ENCODE peak calls at places on chromosomes 11 and 22, in ten cellular contexts. S is tibial nerve, A is stomach, D is SK-N-SH, Q is GM12878, G is ovary, V is H1, C is K562, M is A549, B is transverse colon. T is an unnamed sample.

GRCh38 chr11:117641008-117641915 is 155.8 kb downstream of the DSCAML1 start:
- DNase-seq in S (no peak), A (no peak), D (no peak), Q (no peak), G (no peak), V (no peak), C (no peak), M (no peak), B (no peak), T (peak; percentile 22)

GRCh38 chr11:133026952-133027351 is 505.3 kb downstream of the OPCML start:
- DNase-seq in S (no peak), A (no peak), D (no peak), Q (no peak), G (no peak), V (no peak), C (no peak), M (no peak), B (no peak), T (no peak)

GRCh38 chr22:32308191-32308590 is 49.5 kb upstream of the RFPL3 start:
- DNase-seq in S (no peak), A (no peak), D (no peak), Q (no peak), G (no peak), V (no peak), C (no peak), M (no peak), B (no peak), T (no peak)

GRCh38 chr22:42977574-42977973 is 37.4 kb downstream of the PACSIN2 start:
- DNase-seq in S (no peak), A (no peak), D (no peak), Q (no peak), G (no peak), V (no peak), C (no peak), M (no peak), B (no peak), T (no peak)

GRCh38 chr22:21009638-21010425 is 5.1 kb upstream of the P2RX6 start:
- DNase-seq in S (no peak), A (peak; percentile 48), D (no peak), Q (no peak), G (no peak), V (peak; percentile 67), C (peak; percentile 87), M (no peak), B (peak; percentile 35), T (no peak)

GRCh38 chr11:107741044-107741823 is 29.4 kb upstream of the SLN start:
- DNase-seq in S (no peak), A (no peak), D (peak; percentile 33), Q (peak; percentile 25), G (no peak), V (peak; percentile 54), C (peak; percentile 40), M (no peak), B (peak; percentile 13), T (no peak)

GRCh38 chr11:82682003-82682751 is 51.5 kb downstream of the FAM181B start:
- DNase-seq in S (no peak), A (no peak), D (peak; percentile 36), Q (peak; percentile 9), G (no peak), V (no peak), C (peak; percentile 42), M (peak; percentile 18), B (peak; percentile 16), T (no peak)

GRCh38 chr11:103035656-103036434 is 56.1 kb downstream of the DCUN1D5 start:
- DNase-seq in S (no peak), A (no peak), D (peak; percentile 43), Q (peak; percentile 55), G (no peak), V (no peak), C (peak; percentile 36), M (peak; percentile 11), B (no peak), T (no peak)

DNA sequence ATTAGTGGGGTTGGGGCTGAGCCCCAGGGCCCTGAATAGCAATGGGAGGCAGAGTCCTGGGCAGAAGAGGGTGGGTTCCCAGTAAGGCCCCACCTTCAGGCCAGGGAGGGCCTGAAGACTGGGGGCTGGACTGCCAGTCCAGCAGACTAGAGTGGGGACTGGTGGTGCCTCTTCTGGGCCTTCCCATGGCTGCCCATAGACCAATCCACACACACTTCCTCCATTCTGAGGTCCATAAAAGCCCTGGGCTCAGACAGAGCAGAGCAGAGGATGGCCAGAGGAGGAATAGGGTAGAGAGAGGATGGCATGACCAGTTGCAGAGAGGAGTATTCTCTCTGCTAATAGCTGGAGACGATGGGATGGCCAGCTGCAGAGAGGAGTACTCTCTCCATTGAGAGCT is 111.9 kb downstream of the ATG16L2 start:
- DNase-seq in S (no peak), A (no peak), D (no peak), Q (no peak), G (no peak), V (no peak), C (no peak), M (no peak), B (no peak), T (no peak)
- H3K27ac ChIP-seq in S (no peak overlapping the region), A (no peak overlapping the region), D (no peak overlapping the region), Q (no peak overlapping the region), G (no peak overlapping the region), V (no peak overlapping the region), C (no peak overlapping the region), M (no peak overlapping the region), B (no peak overlapping the region), T (no peak overlapping the region)

GRCh38 chr11:2562897-2563215 is 118.0 kb downstream of the KCNQ1 start:
- DNase-seq in S (no peak), A (no peak), D (no peak), Q (no peak), G (no peak), V (no peak), C (no peak), M (no peak), B (no peak), T (no peak)

GRCh38 chr11:2562181-2562581 is 117.4 kb downstream of the KCNQ1 start:
- DNase-seq in S (peak; percentile 14), A (peak; percentile 76), D (no peak), Q (no peak), G (no peak), V (no peak), C (no peak), M (no peak), B (peak; percentile 8), T (peak; percentile 63)

GRCh38 chr11:2564008-2564530 is 119.3 kb downstream of the KCNQ1 start:
- DNase-seq in S (no peak), A (no peak), D (no peak), Q (no peak), G (no peak), V (no peak), C (no peak), M (no peak), B (no peak), T (peak; percentile 36)

GRCh38 chr11:2564588-2565440 is 120.0 kb downstream of the KCNQ1 start:
- DNase-seq in S (peak; percentile 8), A (no peak), D (no peak), Q (no peak), G (no peak), V (no peak), C (no peak), M (no peak), B (no peak), T (peak; percentile 40)

GRCh38 chr11:2563216-2564007 is 118.6 kb downstream of the KCNQ1 start:
- DNase-seq in S (peak; percentile 8), A (no peak), D (no peak), Q (no peak), G (no peak), V (no peak), C (no peak), M (no peak), B (no peak), T (no peak)
- TF ChIP-seq EP300 in S (no peak), A (no peak), D (no peak), Q (no peak), G (no peak), V (no peak), C (no peak), M (no peak), B (no peak), T (no peak)

GRCh38 chr11:13301522-13301921 is 23.9 kb downstream of the BMAL1 start:
- DNase-seq in S (no peak), A (no peak), D (no peak), Q (no peak), G (no peak), V (peak; percentile 30), C (no peak), M (no peak), B (no peak), T (no peak)

GRCh38 chr11:13308704-13309103 is 31.1 kb downstream of the BMAL1 start:
- DNase-seq in S (no peak), A (no peak), D (no peak), Q (no peak), G (no peak), V (no peak), C (no peak), M (no peak), B (no peak), T (no peak)

GRCh38 chr11:13302440-13302958 is 24.9 kb downstream of the BMAL1 start:
- DNase-seq in S (no peak), A (no peak), D (no peak), Q (no peak), G (no peak), V (no peak), C (no peak), M (no peak), B (no peak), T (no peak)

GRCh38 chr11:13303668-13304649 is 26.4 kb downstream of the BMAL1 start:
- DNase-seq in S (no peak), A (no peak), D (no peak), Q (no peak), G (no peak), V (no peak), C (no peak), M (no peak), B (no peak), T (no peak)

GRCh38 chr11:13304655-13305340 is 27.2 kb downstream of the BMAL1 start:
- DNase-seq in S (no peak), A (no peak), D (no peak), Q (no peak), G (no peak), V (no peak), C (no peak), M (no peak), B (no peak), T (no peak)
- TF ChIP-seq CTCF in S (no peak), A (no peak), D (no peak), Q (no peak), G (no peak), V (no peak), C (no peak), M (no peak), B (no peak), T (no peak)

DNA sequence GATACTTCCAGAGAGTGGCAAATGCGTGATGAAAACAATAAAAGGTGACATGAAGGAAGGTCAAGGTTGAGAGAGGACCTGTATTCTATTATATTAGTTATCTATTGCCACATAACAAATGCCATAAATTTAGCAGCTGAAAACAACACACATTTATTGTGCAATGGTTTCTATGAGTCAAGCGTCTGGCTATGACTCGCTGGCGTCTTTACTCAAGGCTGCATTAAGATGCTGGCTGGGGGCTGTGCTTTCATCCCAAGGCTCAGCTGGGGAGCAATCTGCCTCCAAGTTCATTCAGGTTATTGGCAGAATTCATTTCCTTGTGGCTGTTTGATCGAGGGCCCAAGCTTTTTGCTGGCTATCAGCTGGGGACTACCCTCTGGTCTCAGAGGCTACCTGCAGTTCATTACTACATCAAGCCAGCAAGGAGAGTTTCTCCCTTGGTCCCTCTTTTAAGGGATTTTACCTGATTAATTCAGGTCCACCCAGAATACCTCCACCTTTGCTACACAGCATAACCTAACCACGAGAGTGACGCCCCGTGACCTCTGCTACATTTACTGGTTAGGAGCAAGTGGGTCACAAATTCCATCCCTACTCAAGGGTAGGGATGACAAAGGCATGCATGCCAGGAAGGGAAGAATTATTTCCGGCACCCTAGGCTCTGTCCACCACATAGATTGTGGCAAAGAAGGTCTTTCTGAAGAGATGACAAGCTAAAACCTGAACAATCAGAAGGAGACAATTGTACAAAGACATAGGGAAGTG is 549.1 kb downstream of the MN1 start:
- DNase-seq in S (no peak), A (no peak), D (no peak), Q (no peak), G (no peak), V (no peak), C (no peak), M (peak; percentile 60), B (no peak), T (peak; percentile 87)
- H3K27ac ChIP-seq in S (no peak overlapping the region), A (no peak overlapping the region), D (no peak overlapping the region), Q (no peak overlapping the region), G (no peak overlapping the region), V (no peak overlapping the region), C (no peak overlapping the region), M (peak overlapping the region; percentile 88), B (no peak overlapping the region), T (no peak overlapping the region)